ENCODE peak calls at places on chromosome 17, in six cellular contexts. One of them, this sample, is unnamed.

GRCh38 chr17:55795098-55795497 is 44.2 kb downstream of the PCTP start:
- DNase-seq in right cardiac atrium: no peak
- DNase-seq in anterior cingulate cortex: no peak
- DNase-seq in effector CD4-positive, alpha-beta T cell: no peak
- DNase-seq in ecto neural progenitor cell: no peak
- DNase-seq in heart right ventricle: no peak
- DNase-seq in this sample: no peak

GRCh38 chr17:81519284-81520020 is 6.9 kb upstream of the ACTG1 start:
- DNase-seq in anterior cingulate cortex: no peak
- DNase-seq in effector CD4-positive, alpha-beta T cell: peak
- DNase-seq in heart right ventricle: peak
- DNase-seq in right cardiac atrium: peak
- DNase-seq in ecto neural progenitor cell: peak
- DNase-seq in this sample: peak

GRCh38 chr17:41446806-41447205 is 6.0 kb upstream of the KRT38 start:
- DNase-seq in ecto neural progenitor cell: no peak
- DNase-seq in right cardiac atrium: no peak
- DNase-seq in anterior cingulate cortex: no peak
- DNase-seq in heart right ventricle: no peak
- DNase-seq in effector CD4-positive, alpha-beta T cell: no peak
- DNase-seq in this sample: no peak

GRCh38 chr17:46108120-46108519 is 85.1 kb downstream of the KANSL1 start:
- DNase-seq in ecto neural progenitor cell: no peak
- DNase-seq in anterior cingulate cortex: no peak
- DNase-seq in heart right ventricle: no peak
- DNase-seq in effector CD4-positive, alpha-beta T cell: no peak
- DNase-seq in right cardiac atrium: no peak
- DNase-seq in this sample: no peak

GRCh38 chr17:48149174-48150106 is 41.9 kb downstream of the SNX11 start:
- DNase-seq in anterior cingulate cortex: no peak
- DNase-seq in ecto neural progenitor cell: no peak
- DNase-seq in heart right ventricle: no peak
- DNase-seq in right cardiac atrium: no peak
- DNase-seq in effector CD4-positive, alpha-beta T cell: no peak
- DNase-seq in this sample: no peak

GRCh38 chr17:850828-851759 is 68.9 kb downstream of the MRM3 start:
- DNase-seq in anterior cingulate cortex: no peak
- DNase-seq in right cardiac atrium: no peak
- DNase-seq in ecto neural progenitor cell: peak
- DNase-seq in heart right ventricle: no peak
- DNase-seq in effector CD4-positive, alpha-beta T cell: no peak
- DNase-seq in this sample: no peak

GRCh38 chr17:39485555-39485954 is 24.3 kb downstream of the CDK12 start:
- DNase-seq in heart right ventricle: no peak
- DNase-seq in ecto neural progenitor cell: no peak
- DNase-seq in anterior cingulate cortex: no peak
- DNase-seq in effector CD4-positive, alpha-beta T cell: no peak
- DNase-seq in right cardiac atrium: no peak
- DNase-seq in this sample: no peak

GRCh38 chr17:8557176-8557806 is 73.2 kb downstream of the MYH10 start:
- DNase-seq in ecto neural progenitor cell: no peak
- DNase-seq in right cardiac atrium: no peak
- DNase-seq in heart right ventricle: no peak
- DNase-seq in effector CD4-positive, alpha-beta T cell: no peak
- DNase-seq in anterior cingulate cortex: no peak
- DNase-seq in this sample: no peak

GRCh38 chr17:40551874-40552768 is 13.2 kb downstream of the CCR7 start:
- DNase-seq in anterior cingulate cortex: peak
- DNase-seq in right cardiac atrium: peak
- DNase-seq in heart right ventricle: no peak
- DNase-seq in ecto neural progenitor cell: peak
- DNase-seq in effector CD4-positive, alpha-beta T cell: no peak
- DNase-seq in this sample: no peak

GRCh38 chr17:48587276-48588073 is 2.6 kb downstream of the HOXB3 start:
- DNase-seq in heart right ventricle: no peak
- DNase-seq in ecto neural progenitor cell: no peak
- DNase-seq in right cardiac atrium: no peak
- DNase-seq in anterior cingulate cortex: no peak
- DNase-seq in effector CD4-positive, alpha-beta T cell: no peak
- DNase-seq in this sample: no peak

GRCh38 chr17:62681061-62681938 is 53.8 kb downstream of the MRC2 start:
- DNase-seq in effector CD4-positive, alpha-beta T cell: no peak
- DNase-seq in right cardiac atrium: peak
- DNase-seq in heart right ventricle: no peak
- DNase-seq in anterior cingulate cortex: no peak
- DNase-seq in ecto neural progenitor cell: no peak
- DNase-seq in this sample: no peak

GRCh38 chr17:41657164-41657754 is 31.4 kb upstream of the EIF1 start:
- DNase-seq in right cardiac atrium: no peak
- DNase-seq in effector CD4-positive, alpha-beta T cell: no peak
- DNase-seq in ecto neural progenitor cell: no peak
- DNase-seq in anterior cingulate cortex: no peak
- DNase-seq in heart right ventricle: no peak
- DNase-seq in this sample: no peak

GRCh38 chr17:63029520-63029919 is 63.5 kb downstream of the TANC2 start:
- DNase-seq in heart right ventricle: no peak
- DNase-seq in effector CD4-positive, alpha-beta T cell: no peak
- DNase-seq in ecto neural progenitor cell: no peak
- DNase-seq in right cardiac atrium: no peak
- DNase-seq in anterior cingulate cortex: no peak
- DNase-seq in this sample: no peak

GRCh38 chr17:62679866-62680377 is 52.5 kb downstream of the MRC2 start:
- DNase-seq in anterior cingulate cortex: no peak
- DNase-seq in heart right ventricle: no peak
- DNase-seq in right cardiac atrium: peak
- DNase-seq in effector CD4-positive, alpha-beta T cell: no peak
- DNase-seq in ecto neural progenitor cell: no peak
- DNase-seq in this sample: no peak

GRCh38 chr17:44794699-44795413 is 35.2 kb downstream of the GJC1 start:
- DNase-seq in heart right ventricle: no peak
- DNase-seq in anterior cingulate cortex: no peak
- DNase-seq in right cardiac atrium: peak
- DNase-seq in effector CD4-positive, alpha-beta T cell: no peak
- DNase-seq in ecto neural progenitor cell: no peak
- DNase-seq in this sample: no peak

GRCh38 chr17:77286641-77287431 is 146.1 kb downstream of the SEC14L1 start:
- DNase-seq in effector CD4-positive, alpha-beta T cell: no peak
- DNase-seq in ecto neural progenitor cell: no peak
- DNase-seq in right cardiac atrium: peak
- DNase-seq in anterior cingulate cortex: no peak
- DNase-seq in heart right ventricle: peak
- DNase-seq in this sample: no peak

GRCh38 chr17:81473019-81473418 is 39.6 kb downstream of the ACTG1 start:
- DNase-seq in ecto neural progenitor cell: no peak
- DNase-seq in right cardiac atrium: peak
- DNase-seq in effector CD4-positive, alpha-beta T cell: no peak
- DNase-seq in heart right ventricle: no peak
- DNase-seq in anterior cingulate cortex: no peak
- DNase-seq in this sample: no peak

GRCh38 chr17:63278731-63279442 is 167.2 kb downstream of the CYB561 start:
- DNase-seq in ecto neural progenitor cell: no peak
- DNase-seq in anterior cingulate cortex: no peak
- DNase-seq in heart right ventricle: no peak
- DNase-seq in right cardiac atrium: no peak
- DNase-seq in effector CD4-positive, alpha-beta T cell: no peak
- DNase-seq in this sample: no peak

GRCh38 chr17:35084987-35085386 is 21.5 kb upstream of the RFFL start:
- DNase-seq in anterior cingulate cortex: no peak
- DNase-seq in effector CD4-positive, alpha-beta T cell: no peak
- DNase-seq in right cardiac atrium: no peak
- DNase-seq in ecto neural progenitor cell: no peak
- DNase-seq in heart right ventricle: no peak
- DNase-seq in this sample: no peak

GRCh38 chr17:38569701-38570512 is 35.8 kb downstream of the SRCIN1 start:
- DNase-seq in right cardiac atrium: peak
- DNase-seq in effector CD4-positive, alpha-beta T cell: no peak
- DNase-seq in ecto neural progenitor cell: no peak
- DNase-seq in heart right ventricle: no peak
- DNase-seq in anterior cingulate cortex: peak
- DNase-seq in this sample: no peak

GRCh38 chr17:51427259-51428255 is 167.2 kb downstream of the UTP18 start:
- DNase-seq in effector CD4-positive, alpha-beta T cell: peak
- DNase-seq in right cardiac atrium: no peak
- DNase-seq in ecto neural progenitor cell: no peak
- DNase-seq in heart right ventricle: no peak
- DNase-seq in anterior cingulate cortex: no peak
- DNase-seq in this sample: peak

This sample was measured in T follicular helper cell.